ENCODE peak calls at places on chromosome 22, in ten cellular contexts. W, S, H, G, P, X, Z, D, T and A are unnamed samples.

GRCh38 chr22:20964090-20964798 is 2.8 kb upstream of the AIFM3 start:
- DNase-seq in W (no peak), S (no peak), H (no peak), G (no peak), P (peak), X (no peak), Z (no peak), D (no peak), T (no peak), A (no peak)

GRCh38 chr22:41579997-41580355 is 9.7 kb downstream of the PMM1 start:
- DNase-seq in W (no peak), S (no peak), H (no peak), G (no peak), P (no peak), X (no peak), Z (no peak), D (no peak), T (no peak), A (no peak)

GRCh38 chr22:46589141-46589748 is 30.9 kb upstream of the GRAMD4 start:
- DNase-seq in W (no peak), S (no peak), H (no peak), G (no peak), P (peak), X (no peak), Z (no peak), D (no peak), T (no peak), A (no peak)

GRCh38 chr22:36332623-36333331 is 55.0 kb downstream of the MYH9 start:
- DNase-seq in W (no peak), S (no peak), H (peak), G (peak), P (no peak), X (peak), Z (no peak), D (peak), T (peak), A (no peak)

GRCh38 chr22:42685941-42686666 is 34.6 kb downstream of the A4GALT start:
- DNase-seq in W (no peak), S (no peak), H (no peak), G (no peak), P (no peak), X (no peak), Z (peak), D (no peak), T (peak), A (peak)

GRCh38 chr22:30212996-30213441 is 33.5 kb downstream of the LIF start:
- DNase-seq in W (no peak), S (no peak), H (peak), G (peak), P (no peak), X (no peak), Z (no peak), D (no peak), T (peak), A (no peak)

GRCh38 chr22:42283288-42284229 is 13.1 kb upstream of the TCF20 start:
- DNase-seq in W (no peak), S (no peak), H (no peak), G (no peak), P (peak), X (peak), Z (no peak), D (peak), T (no peak), A (no peak)

GRCh38 chr22:35726398-35726797 is 8.7 kb downstream of the APOL5 start:
- DNase-seq in W (no peak), S (no peak), H (no peak), G (no peak), P (no peak), X (no peak), Z (no peak), D (no peak), T (no peak), A (no peak)

GRCh38 chr22:29820941-29821789 is 16.9 kb downstream of the ASCC2 start:
- DNase-seq in W (no peak), S (no peak), H (peak), G (peak), P (peak), X (no peak), Z (peak), D (no peak), T (peak), A (no peak)

GRCh38 chr22:47623740-47624103 is 861.3 kb downstream of the TBC1D22A start:
- DNase-seq in W (no peak), S (no peak), H (no peak), G (no peak), P (no peak), X (no peak), Z (no peak), D (no peak), T (no peak), A (no peak)

GRCh38 chr22:42138122-42138770 is 7.6 kb upstream of the CYP2D6 start:
- DNase-seq in W (no peak), S (no peak), H (no peak), G (no peak), P (peak), X (no peak), Z (no peak), D (no peak), T (no peak), A (no peak)

GRCh38 chr22:23829845-23830372 is 8.9 kb downstream of the DERL3 start:
- DNase-seq in W (no peak), S (no peak), H (peak), G (no peak), P (no peak), X (no peak), Z (no peak), D (no peak), T (peak), A (no peak)

GRCh38 chr22:29842172-29842571 is 4.1 kb upstream of the ASCC2 start:
- DNase-seq in W (no peak), S (no peak), H (no peak), G (no peak), P (no peak), X (no peak), Z (no peak), D (no peak), T (no peak), A (no peak)

GRCh38 chr22:38927033-38927789 is 30.2 kb upstream of the APOBEC3A start:
- DNase-seq in W (peak), S (no peak), H (peak), G (peak), P (peak), X (peak), Z (peak), D (peak), T (peak), A (peak)

GRCh38 chr22:38267086-38267485 is 5.7 kb downstream of the TMEM184B start:
- DNase-seq in W (no peak), S (no peak), H (peak), G (peak), P (no peak), X (peak), Z (peak), D (peak), T (peak), A (no peak)

GRCh38 chr22:43096420-43096819 is 7.2 kb upstream of the TTLL1 start:
- DNase-seq in W (no peak), S (no peak), H (no peak), G (no peak), P (no peak), X (no peak), Z (no peak), D (no peak), T (no peak), A (no peak)

GRCh38 chr22:44906248-44906936 is 103.4 kb downstream of the PHF21B start:
- DNase-seq in W (no peak), S (no peak), H (no peak), G (no peak), P (no peak), X (no peak), Z (no peak), D (no peak), T (no peak), A (no peak)

GRCh38 chr22:17095538-17095937 is 10.7 kb downstream of the IL17RA start:
- DNase-seq in W (no peak), S (no peak), H (no peak), G (no peak), P (no peak), X (no peak), Z (no peak), D (no peak), T (peak), A (peak)

GRCh38 chr22:46587067-46587471 is 33.1 kb upstream of the GRAMD4 start:
- DNase-seq in W (no peak), S (no peak), H (no peak), G (no peak), P (no peak), X (no peak), Z (no peak), D (no peak), T (no peak), A (no peak)

GRCh38 chr22:45149671-45150070 is 14.1 kb upstream of the NUP50 start:
- DNase-seq in W (no peak), S (no peak), H (no peak), G (peak), P (no peak), X (no peak), Z (no peak), D (no peak), T (peak), A (no peak)

GRCh38 chr22:44084044-44084772 is 60.1 kb downstream of the PARVB start:
- DNase-seq in W (no peak), S (no peak), H (no peak), G (no peak), P (no peak), X (no peak), Z (no peak), D (no peak), T (no peak), A (no peak)

GRCh38 chr22:23677701-23677995 is 13.2 kb upstream of the RGL4 start:
- DNase-seq in W (no peak), S (no peak), H (no peak), G (no peak), P (no peak), X (no peak), Z (no peak), D (no peak), T (no peak), A (no peak)

GRCh38 chr22:46803031-46803880 is 40.8 kb downstream of the TBC1D22A start:
- DNase-seq in W (peak), S (peak), H (peak), G (peak), P (peak), X (peak), Z (peak), D (peak), T (peak), A (peak)

GRCh38 chr22:48182896-48183805 is 1420.7 kb downstream of the TBC1D22A start:
- DNase-seq in W (no peak), S (no peak), H (no peak), G (no peak), P (no peak), X (no peak), Z (no peak), D (no peak), T (no peak), A (no peak)

GRCh38 chr22:23678133-23678532 is 12.7 kb upstream of the RGL4 start:
- DNase-seq in W (no peak), S (no peak), H (no peak), G (no peak), P (no peak), X (no peak), Z (no peak), D (no peak), T (no peak), A (no peak)

GRCh38 chr22:42905217-42905616 is 48.1 kb upstream of the ARFGAP3 start:
- DNase-seq in W (no peak), S (no peak), H (no peak), G (no peak), P (no peak), X (no peak), Z (peak), D (no peak), T (no peak), A (no peak)

GRCh38 chr22:20079745-20080444 is at the start of gene DGCR8:
- DNase-seq in W (peak), S (peak), H (peak), G (peak), P (peak), X (peak), Z (peak), D (peak), T (peak), A (peak)